ENCODE peak calls at places on chromosomes 11 and 22, in six cellular contexts. T is NCI-H1930, L is pancreas, Y is RPMI7951, P is sigmoid colon, C is anterior cingulate cortex. N is an unnamed sample.

GRCh38 chr11:45885274-45885920 is at the start of gene MAPK8IP1:
- DNase-seq in T (peak), L (peak), Y (peak), P (no peak), C (no peak), N (no peak)

GRCh38 chr11:40338739-40339138 is 1120.7 kb downstream of the LRRC4C start:
- DNase-seq in T (no peak), L (no peak), Y (peak), P (no peak), C (no peak), N (peak)

GRCh38 chr22:27204817-27205216 is 547.4 kb downstream of the MIAT start:
- DNase-seq in T (no peak), L (no peak), Y (no peak), P (no peak), C (no peak), N (no peak)

GRCh38 chr11:117548876-117549275 is 221.2 kb downstream of the CEP164 start:
- DNase-seq in T (no peak), L (no peak), Y (no peak), P (no peak), C (no peak), N (no peak)

GRCh38 chr11:7595016-7595869 is 78.1 kb downstream of the CYB5R2 start:
- DNase-seq in T (no peak), L (no peak), Y (no peak), P (no peak), C (no peak), N (peak)

GRCh38 chr11:32154275-32154674 is 63.4 kb downstream of the RCN1 start:
- DNase-seq in T (no peak), L (no peak), Y (peak), P (no peak), C (no peak), N (peak)

GRCh38 chr11:26909429-26910009 is 84.4 kb upstream of the FIBIN start:
- DNase-seq in T (no peak), L (no peak), Y (no peak), P (no peak), C (no peak), N (no peak)

GRCh38 chr11:68938088-68938487 is 34.4 kb downstream of the IGHMBP2 start:
- DNase-seq in T (no peak), L (no peak), Y (no peak), P (no peak), C (no peak), N (no peak)

GRCh38 chr22:22941831-22942510 is 54.4 kb downstream of the IGLL5 start:
- DNase-seq in T (no peak), L (peak), Y (no peak), P (no peak), C (no peak), N (no peak)

GRCh38 chr11:116244889-116245288 is 527.9 kb downstream of the BUD13 start:
- DNase-seq in T (no peak), L (no peak), Y (no peak), P (no peak), C (no peak), N (no peak)

GRCh38 chr11:68047437-68048290 is 8.8 kb downstream of the TCIRG1 start:
- DNase-seq in T (no peak), L (no peak), Y (no peak), P (peak), C (no peak), N (no peak)

GRCh38 chr22:40541300-40541699 is 95.2 kb downstream of the MRTFA start:
- DNase-seq in T (no peak), L (no peak), Y (no peak), P (no peak), C (no peak), N (no peak)

GRCh38 chr11:65575568-65576231 is at the start of gene EHBP1L1:
- DNase-seq in T (peak), L (peak), Y (peak), P (peak), C (no peak), N (peak)

GRCh38 chr11:69471329-69472052 is 10.0 kb upstream of the LINC01488 start:
- DNase-seq in T (no peak), L (peak), Y (peak), P (no peak), C (no peak), N (peak)

GRCh38 chr22:40156001-40156516 is 21.7 kb upstream of the TNRC6B start:
- DNase-seq in T (peak), L (peak), Y (peak), P (no peak), C (no peak), N (peak)

GRCh38 chr11:19907008-19907579 is 194.5 kb downstream of the NAV2 start:
- DNase-seq in T (no peak), L (no peak), Y (no peak), P (no peak), C (no peak), N (no peak)

GRCh38 chr22:25783856-25784255 is 41.9 kb downstream of the MYO18B start:
- DNase-seq in T (no peak), L (no peak), Y (no peak), P (no peak), C (no peak), N (no peak)

GRCh38 chr11:16809901-16810668 is 71.6 kb downstream of the C11orf58 start:
- DNase-seq in T (no peak), L (peak), Y (peak), P (peak), C (peak), N (peak)

GRCh38 chr22:32796865-32797573 is 4.5 kb upstream of the TIMP3 start:
- DNase-seq in T (peak), L (peak), Y (peak), P (peak), C (peak), N (peak)

GRCh38 chr11:27861706-27862430 is 161.6 kb upstream of the BDNF start:
- DNase-seq in T (no peak), L (no peak), Y (peak), P (no peak), C (no peak), N (peak)

GRCh38 chr11:65981101-65981740 is 19.7 kb downstream of the SART1 start:
- DNase-seq in T (no peak), L (no peak), Y (no peak), P (peak), C (no peak), N (no peak)

N was measured in renal cortical epithelial cell.